ENCODE peak calls at places on chromosome 3, in four cellular contexts. One of them, this sample, is unnamed.
A peak's percentile ranks its signal among the peaks of the same experiment; 100 is the strongest.

GRCh38 chr3:179801263-179801662 is 148.4 kb downstream of the USP13 start:
- DNase-seq in bronchial epithelial cell: peak; percentile 94
- DNase-seq in Panc1: no peak
- DNase-seq in left ventricle myocardium inferior: no peak
- DNase-seq in this sample: peak; percentile 97

GRCh38 chr3:27729748-27730611 is 7.9 kb upstream of the EOMES start:
- DNase-seq in bronchial epithelial cell: no peak
- DNase-seq in Panc1: no peak
- DNase-seq in left ventricle myocardium inferior: no peak
- DNase-seq in this sample: peak; percentile 38

GRCh38 chr3:139629033-139629432 is 48.7 kb downstream of the NMNAT3 start:
- DNase-seq in bronchial epithelial cell: peak; percentile 83
- DNase-seq in Panc1: no peak
- DNase-seq in left ventricle myocardium inferior: no peak
- DNase-seq in this sample: peak; percentile 71

GRCh38 chr3:146142757-146143156 is 18.2 kb downstream of the PLOD2 start:
- DNase-seq in bronchial epithelial cell: no peak
- DNase-seq in Panc1: no peak
- DNase-seq in left ventricle myocardium inferior: no peak
- DNase-seq in this sample: peak; percentile 42

GRCh38 chr3:100681496-100681895 is 27.8 kb upstream of the TFG start:
- DNase-seq in bronchial epithelial cell: no peak
- DNase-seq in Panc1: no peak
- DNase-seq in left ventricle myocardium inferior: no peak
- DNase-seq in this sample: no peak

GRCh38 chr3:182436547-182436946 is 356.8 kb upstream of the ATP11B start:
- DNase-seq in bronchial epithelial cell: peak; percentile 92
- DNase-seq in Panc1: no peak
- DNase-seq in left ventricle myocardium inferior: no peak
- DNase-seq in this sample: no peak

GRCh38 chr3:63343674-63344073 is 65.6 kb downstream of the SYNPR start:
- DNase-seq in bronchial epithelial cell: peak; percentile 90
- DNase-seq in Panc1: peak; percentile 13
- DNase-seq in left ventricle myocardium inferior: peak; percentile 71
- DNase-seq in this sample: peak; percentile 93

GRCh38 chr3:178845446-178846118 is 226.0 kb downstream of the ZMAT3 start:
- DNase-seq in bronchial epithelial cell: no peak
- DNase-seq in Panc1: no peak
- DNase-seq in left ventricle myocardium inferior: no peak
- DNase-seq in this sample: no peak

GRCh38 chr3:156207802-156208685 is 87.7 kb downstream of the KCNAB1 start:
- DNase-seq in bronchial epithelial cell: peak; percentile 12
- DNase-seq in Panc1: no peak
- DNase-seq in left ventricle myocardium inferior: no peak
- DNase-seq in this sample: no peak

GRCh38 chr3:67614195-67614594 is 40.2 kb downstream of the SUCLG2 start:
- DNase-seq in bronchial epithelial cell: no peak
- DNase-seq in Panc1: no peak
- DNase-seq in left ventricle myocardium inferior: no peak
- DNase-seq in this sample: no peak

GRCh38 chr3:99626415-99626788 is 12.0 kb upstream of the COL8A1 start:
- DNase-seq in bronchial epithelial cell: no peak
- DNase-seq in Panc1: no peak
- DNase-seq in left ventricle myocardium inferior: no peak
- DNase-seq in this sample: no peak

GRCh38 chr3:134952372-134952771 is 157.3 kb downstream of the EPHB1 start:
- DNase-seq in bronchial epithelial cell: no peak
- DNase-seq in Panc1: no peak
- DNase-seq in left ventricle myocardium inferior: no peak
- DNase-seq in this sample: no peak

GRCh38 chr3:81622395-81622794 is 139.1 kb downstream of the GBE1 start:
- DNase-seq in bronchial epithelial cell: no peak
- DNase-seq in Panc1: no peak
- DNase-seq in left ventricle myocardium inferior: no peak
- DNase-seq in this sample: no peak

GRCh38 chr3:63232764-63233396 is 45.2 kb upstream of the SYNPR start:
- DNase-seq in bronchial epithelial cell: peak; percentile 31
- DNase-seq in Panc1: no peak
- DNase-seq in left ventricle myocardium inferior: no peak
- DNase-seq in this sample: peak; percentile 6

GRCh38 chr3:194051554-194052175 is 84.3 kb upstream of the HES1 start:
- DNase-seq in bronchial epithelial cell: no peak
- DNase-seq in Panc1: no peak
- DNase-seq in left ventricle myocardium inferior: no peak
- DNase-seq in this sample: no peak

GRCh38 chr3:113218011-113218678 is 6.8 kb downstream of the BOC start:
- DNase-seq in bronchial epithelial cell: no peak
- DNase-seq in Panc1: no peak
- DNase-seq in left ventricle myocardium inferior: no peak
- DNase-seq in this sample: no peak

GRCh38 chr3:188746291-188746783 is 425.4 kb upstream of the TPRG1 start:
- DNase-seq in bronchial epithelial cell: no peak
- DNase-seq in Panc1: no peak
- DNase-seq in left ventricle myocardium inferior: no peak
- DNase-seq in this sample: no peak

GRCh38 chr3:66047321-66048050 is 8.8 kb upstream of the MAGI1 start:
- DNase-seq in bronchial epithelial cell: no peak
- DNase-seq in Panc1: no peak
- DNase-seq in left ventricle myocardium inferior: no peak
- DNase-seq in this sample: peak; percentile 34

GRCh38 chr3:46714728-46715506 is 2.8 kb downstream of the PRSS50 start:
- DNase-seq in bronchial epithelial cell: no peak
- DNase-seq in Panc1: no peak
- DNase-seq in left ventricle myocardium inferior: no peak
- DNase-seq in this sample: no peak

GRCh38 chr3:73542127-73542526 is 82.6 kb downstream of the PDZRN3 start:
- DNase-seq in bronchial epithelial cell: peak; percentile 28
- DNase-seq in Panc1: no peak
- DNase-seq in left ventricle myocardium inferior: no peak
- DNase-seq in this sample: peak; percentile 10

GRCh38 chr3:42739401-42740158 is 33.5 kb downstream of the CCDC13 start:
- DNase-seq in bronchial epithelial cell: no peak
- DNase-seq in Panc1: no peak
- DNase-seq in left ventricle myocardium inferior: peak; percentile 91
- DNase-seq in this sample: no peak

GRCh38 chr3:127354761-127355160 is 66.9 kb upstream of the PRR20G start:
- DNase-seq in bronchial epithelial cell: no peak
- DNase-seq in Panc1: no peak
- DNase-seq in left ventricle myocardium inferior: no peak
- DNase-seq in this sample: no peak

GRCh38 chr3:188270423-188270972 is 116.5 kb downstream of the LPP start:
- DNase-seq in bronchial epithelial cell: peak; percentile 68
- DNase-seq in Panc1: no peak
- DNase-seq in left ventricle myocardium inferior: no peak
- DNase-seq in this sample: peak; percentile 54

GRCh38 chr3:106913966-106914365 is 463.3 kb upstream of the CCDC54 start:
- DNase-seq in bronchial epithelial cell: no peak
- DNase-seq in Panc1: no peak
- DNase-seq in left ventricle myocardium inferior: no peak
- DNase-seq in this sample: no peak

GRCh38 chr3:119292666-119293065 is 1.5 kb upstream of the ARHGAP31 start:
- DNase-seq in bronchial epithelial cell: no peak
- DNase-seq in Panc1: no peak
- DNase-seq in left ventricle myocardium inferior: no peak
- DNase-seq in this sample: no peak
- TF ChIP-seq CTCF in bronchial epithelial cell: no peak
- TF ChIP-seq CTCF in Panc1: no peak
- TF ChIP-seq CTCF in left ventricle myocardium inferior: no peak
- TF ChIP-seq CTCF in this sample: no peak

DNA sequence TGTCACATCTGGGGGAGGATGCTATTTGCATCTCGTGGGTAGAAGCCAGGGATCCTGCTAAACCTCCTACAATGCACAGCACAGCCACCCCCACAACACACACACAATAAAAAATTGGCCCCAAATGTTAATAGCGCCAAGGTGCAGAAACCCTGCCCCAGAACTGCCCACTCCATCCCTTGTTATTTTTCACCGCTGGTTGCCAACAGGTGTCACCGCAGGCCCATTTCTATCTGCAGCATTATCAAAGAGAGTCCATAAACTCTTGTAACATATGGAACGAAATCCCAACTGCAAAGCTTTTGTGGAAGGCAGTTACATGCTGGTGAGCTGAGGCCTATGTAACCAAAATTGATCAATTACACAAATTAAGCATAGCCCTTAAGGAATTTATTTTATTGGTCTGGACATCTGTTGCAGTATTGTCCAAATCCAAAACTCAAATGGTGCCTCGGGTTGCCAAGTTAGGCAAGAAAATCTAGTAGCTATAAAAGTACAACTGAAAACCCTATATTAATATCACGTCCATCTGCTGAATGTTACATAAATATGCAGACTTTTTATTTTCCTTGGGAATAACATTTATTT is 66.2 kb downstream of the SAMMSON start:
- DNase-seq in bronchial epithelial cell: no peak
- DNase-seq in Panc1: no peak
- DNase-seq in left ventricle myocardium inferior: no peak
- DNase-seq in this sample: peak; percentile 6
- TF ChIP-seq CTCF in bronchial epithelial cell: no peak
- TF ChIP-seq CTCF in Panc1: peak; percentile 58
- TF ChIP-seq CTCF in left ventricle myocardium inferior: no peak
- TF ChIP-seq CTCF in this sample: no peak

DNA sequence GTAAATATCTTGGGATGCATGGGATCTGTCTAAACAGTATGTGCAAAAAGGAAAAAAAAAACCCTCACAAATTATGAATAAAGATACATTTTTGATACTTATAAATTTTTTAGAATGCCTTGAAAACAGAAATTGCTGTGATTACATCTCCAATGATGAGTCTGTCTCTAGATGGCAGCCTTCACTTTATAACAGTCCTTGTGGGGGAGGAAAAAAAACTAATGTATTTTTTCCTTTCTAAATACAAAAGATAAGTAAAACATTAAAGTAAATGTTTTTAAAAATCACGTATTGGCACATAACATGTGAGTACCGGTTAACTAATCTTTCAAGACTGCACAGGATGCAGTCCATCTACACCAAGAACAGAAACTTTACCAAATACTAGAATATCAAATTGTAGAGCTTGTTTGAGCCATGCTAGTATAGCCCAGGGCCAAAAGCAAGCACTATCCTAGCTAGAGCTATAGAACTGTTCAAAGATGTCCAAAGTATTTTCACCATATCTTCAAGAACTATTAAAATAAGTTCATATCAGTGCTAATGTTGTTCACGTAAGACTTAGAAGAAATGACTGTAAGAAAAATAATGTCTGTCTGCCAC is 206.4 kb downstream of the STAG1 start:
- DNase-seq in bronchial epithelial cell: peak; percentile 14
- DNase-seq in Panc1: no peak
- DNase-seq in left ventricle myocardium inferior: no peak
- DNase-seq in this sample: peak; percentile 20
- TF ChIP-seq CTCF in bronchial epithelial cell: no peak
- TF ChIP-seq CTCF in Panc1: peak; percentile 39
- TF ChIP-seq CTCF in left ventricle myocardium inferior: peak; percentile 30
- TF ChIP-seq CTCF in this sample: peak; percentile 28

GRCh38 chr3:19147905-19148767 is at the start of gene KCNH8:
- DNase-seq in bronchial epithelial cell: no peak
- DNase-seq in Panc1: no peak
- DNase-seq in left ventricle myocardium inferior: no peak
- DNase-seq in this sample: no peak

GRCh38 chr3:19151171-19151570 is 2.9 kb downstream of the KCNH8 start:
- DNase-seq in bronchial epithelial cell: no peak
- DNase-seq in Panc1: no peak
- DNase-seq in left ventricle myocardium inferior: no peak
- DNase-seq in this sample: no peak

GRCh38 chr3:19149388-19149787 is 1.1 kb downstream of the KCNH8 start:
- DNase-seq in bronchial epithelial cell: peak; percentile 37
- DNase-seq in Panc1: no peak
- DNase-seq in left ventricle myocardium inferior: no peak
- DNase-seq in this sample: peak; percentile 41

GRCh38 chr3:19148768-19149091 is 420 bp downstream of the KCNH8 start:
- DNase-seq in bronchial epithelial cell: no peak
- DNase-seq in Panc1: no peak
- DNase-seq in left ventricle myocardium inferior: no peak
- DNase-seq in this sample: no peak

GRCh38 chr3:19146685-19147650 is 1.3 kb upstream of the KCNH8 start:
- DNase-seq in bronchial epithelial cell: no peak
- DNase-seq in Panc1: no peak
- DNase-seq in left ventricle myocardium inferior: peak; percentile 46
- DNase-seq in this sample: peak; percentile 37
- TF ChIP-seq CTCF in bronchial epithelial cell: peak; percentile 32
- TF ChIP-seq CTCF in Panc1: peak; percentile 13
- TF ChIP-seq CTCF in left ventricle myocardium inferior: peak; percentile 49
- TF ChIP-seq CTCF in this sample: no peak

GRCh38 chr3:150577854-150578253 is 25.3 kb upstream of the SELENOT start:
- DNase-seq in bronchial epithelial cell: peak; percentile 15
- DNase-seq in Panc1: no peak
- DNase-seq in left ventricle myocardium inferior: no peak
- DNase-seq in this sample: no peak
- TF ChIP-seq CTCF in bronchial epithelial cell: no peak
- TF ChIP-seq CTCF in Panc1: no peak
- TF ChIP-seq CTCF in left ventricle myocardium inferior: no peak
- TF ChIP-seq CTCF in this sample: no peak

DNA sequence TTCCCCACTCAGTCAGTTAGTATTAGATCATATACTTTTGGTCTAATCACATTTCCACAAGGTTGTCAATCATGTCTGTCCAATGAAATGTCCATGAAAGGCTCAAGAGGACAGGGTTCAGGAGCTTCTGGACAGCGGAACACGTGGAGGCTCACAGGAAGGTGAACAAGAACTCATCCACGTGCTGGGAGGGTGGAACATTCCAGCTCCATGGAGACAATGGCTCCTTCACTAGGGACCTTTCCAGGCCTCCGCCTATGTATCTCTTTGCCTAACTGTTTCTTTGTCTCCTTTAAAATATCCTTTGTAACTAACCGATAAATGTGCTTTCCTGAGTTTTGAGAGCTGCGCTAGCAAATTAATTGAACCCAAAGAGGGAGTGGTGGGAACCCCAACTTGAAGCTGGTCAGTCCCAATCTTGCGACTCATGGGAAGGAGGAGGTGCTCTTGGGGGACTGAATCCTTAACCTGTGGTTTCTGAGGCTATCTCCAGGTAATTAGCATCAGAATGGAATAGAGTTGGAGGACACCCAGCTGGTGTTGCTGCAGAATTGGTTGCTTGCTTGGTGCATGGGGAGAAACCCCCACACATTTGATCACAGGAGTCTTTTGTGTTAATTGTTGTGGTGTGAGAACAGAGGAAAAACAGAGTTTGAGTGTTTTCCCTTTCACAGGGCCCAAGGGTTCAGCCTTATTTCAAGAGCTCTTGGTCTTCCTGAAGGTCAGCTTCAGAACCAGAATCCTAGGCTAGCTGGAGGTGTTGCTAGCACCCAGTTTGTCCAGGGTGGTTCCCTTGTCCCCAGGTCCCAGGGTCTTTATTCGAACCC is 3.0 kb upstream of the TKT start:
- DNase-seq in bronchial epithelial cell: no peak
- DNase-seq in Panc1: no peak
- DNase-seq in left ventricle myocardium inferior: no peak
- DNase-seq in this sample: no peak
- TF ChIP-seq CTCF in bronchial epithelial cell: no peak
- TF ChIP-seq CTCF in Panc1: no peak
- TF ChIP-seq CTCF in left ventricle myocardium inferior: no peak
- TF ChIP-seq CTCF in this sample: no peak

This sample was measured in MCF 10A.